ENCODE peak calls at places on chromosomes 6 and 20, in eight cellular contexts. H is progenitor cell of endocrine pancreas, Q is vagina, M is tibial artery, S is endothelial cell, I is sigmoid colon, Y is GM13976, V is cardiac fibroblast. K is an unnamed sample.

GRCh38 chr6:23446394-23447001 is 679.5 kb upstream of the NRSN1 start:
- DNase-seq in H (no peak), Q (no peak), M (no peak), S (peak; percentile 4), I (no peak), Y (no peak), V (peak; percentile 63), K (peak; percentile 47)

GRCh38 chr20:15863735-15864134 is 709.5 kb downstream of the KIF16B start:
- DNase-seq in H (no peak), Q (no peak), M (no peak), S (no peak), I (no peak), Y (no peak), V (no peak), K (no peak)

GRCh38 chr20:21286775-21287174 is 16.4 kb upstream of the XRN2 start:
- DNase-seq in H (no peak), Q (no peak), M (no peak), S (no peak), I (no peak), Y (no peak), V (no peak), K (no peak)

GRCh38 chr20:53582574-53583351 is 10.9 kb downstream of the ZNF217 start:
- DNase-seq in H (no peak), Q (peak; percentile 55), M (no peak), S (no peak), I (peak; percentile 79), Y (no peak), V (peak; percentile 94), K (peak; percentile 98)

GRCh38 chr6:131136021-131136847 is 967 bp downstream of the AKAP7 start:
- DNase-seq in H (no peak), Q (no peak), M (no peak), S (no peak), I (no peak), Y (peak; percentile 25), V (peak; percentile 67), K (peak; percentile 50)

GRCh38 chr20:23305098-23305497 is 45.5 kb upstream of the NXT1 start:
- DNase-seq in H (no peak), Q (no peak), M (no peak), S (no peak), I (peak; percentile 69), Y (no peak), V (peak; percentile 84), K (no peak)

GRCh38 chr20:19427480-19427879 is 215.0 kb downstream of the SLC24A3 start:
- DNase-seq in H (no peak), Q (no peak), M (no peak), S (no peak), I (no peak), Y (no peak), V (no peak), K (no peak)

GRCh38 chr6:143260857-143261256 is 189.6 kb downstream of the ADAT2 start:
- DNase-seq in H (no peak), Q (no peak), M (no peak), S (no peak), I (no peak), Y (no peak), V (no peak), K (no peak)

DNA sequence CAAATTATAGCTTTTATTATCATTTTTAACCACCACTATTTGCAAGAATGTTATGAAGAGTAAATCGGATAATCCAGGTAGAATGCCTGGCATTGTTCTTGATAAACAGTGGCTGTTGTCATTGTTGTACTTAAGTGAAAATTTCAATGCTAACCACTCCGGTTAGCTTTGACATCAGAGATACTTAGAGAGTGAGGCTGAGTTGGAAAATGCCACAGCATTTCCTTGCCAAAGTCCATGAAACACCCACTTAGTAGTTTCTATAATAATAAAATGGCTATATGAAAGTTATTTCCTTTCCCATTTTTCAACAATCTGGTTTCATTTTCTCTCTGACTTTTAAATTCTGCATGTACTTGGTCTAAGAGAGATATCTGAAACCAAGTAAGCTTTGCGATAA is 132.0 kb downstream of the CDK19 start:
- DNase-seq in H (no peak), Q (no peak), M (no peak), S (no peak), I (no peak), Y (no peak), V (no peak), K (no peak)
- TF ChIP-seq CTCF in H (no peak), Q (no peak), M (no peak), S (no peak), I (no peak), Y (no peak), V (no peak), K (no peak)

GRCh38 chr20:44959896-44960852 is at the start of gene TOMM34:
- DNase-seq in H (peak; percentile 87), Q (no peak), M (peak; percentile 97), S (peak; percentile 94), I (peak; percentile 97), Y (peak; percentile 97), V (peak; percentile 91), K (peak; percentile 94)

GRCh38 chr20:44961868-44962267 is 1.7 kb upstream of the TOMM34 start:
- DNase-seq in H (no peak), Q (no peak), M (no peak), S (no peak), I (no peak), Y (no peak), V (no peak), K (no peak)

GRCh38 chr20:44958276-44958675 is 1.9 kb downstream of the TOMM34 start:
- DNase-seq in H (no peak), Q (no peak), M (no peak), S (no peak), I (no peak), Y (no peak), V (no peak), K (no peak)

GRCh38 chr20:44961024-44961866 is 1.0 kb upstream of the TOMM34 start:
- DNase-seq in H (no peak), Q (no peak), M (no peak), S (no peak), I (no peak), Y (no peak), V (no peak), K (no peak)

DNA sequence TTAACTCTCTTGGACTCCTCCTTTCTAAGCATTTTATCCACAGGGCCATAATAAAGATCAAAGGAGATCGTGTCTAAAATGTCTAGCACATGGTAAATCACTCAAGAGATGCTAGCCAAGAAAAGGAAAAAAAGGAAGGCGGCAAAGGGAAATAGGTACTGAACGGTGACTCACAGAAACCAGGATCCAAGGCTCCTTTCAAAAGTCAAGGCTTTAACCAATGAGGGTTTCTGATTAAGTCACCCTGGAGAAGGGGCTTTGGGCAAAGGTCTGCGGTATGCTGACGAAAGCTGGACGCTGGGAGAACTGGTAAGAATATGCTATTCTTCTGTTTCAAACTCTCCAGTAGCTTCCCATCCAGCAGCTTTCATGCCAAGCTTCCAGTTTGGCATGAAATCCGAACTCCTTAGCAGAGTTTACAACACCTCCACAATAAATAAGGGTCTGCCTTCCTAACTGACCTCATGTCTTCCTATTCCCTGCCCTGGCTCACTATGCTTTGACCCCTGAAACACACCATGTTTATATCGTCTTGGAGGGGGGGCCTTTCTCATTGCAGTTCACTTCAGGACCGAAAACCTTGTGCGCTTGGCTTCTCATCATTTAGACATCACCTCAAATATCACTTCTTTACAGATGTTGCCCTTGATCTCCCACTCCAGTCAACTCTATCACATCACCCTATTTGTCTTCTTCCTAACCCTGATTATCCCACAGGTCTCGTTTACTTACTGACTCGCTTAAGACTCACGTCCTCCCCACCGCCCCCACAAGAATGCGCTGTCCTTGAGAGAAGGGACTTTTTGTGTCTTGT is 908 bp downstream of the TOMM34 start:
- DNase-seq in H (no peak), Q (no peak), M (no peak), S (no peak), I (no peak), Y (peak; percentile 48), V (peak; percentile 51), K (peak; percentile 63)
- TF ChIP-seq CTCF in H (no peak), Q (no peak), M (no peak), S (no peak), I (no peak), Y (peak; percentile 3), V (peak; percentile 12), K (no peak)

GRCh38 chr6:134170844-134171243 is 118.4 kb upstream of the SLC2A12 start:
- DNase-seq in H (no peak), Q (no peak), M (no peak), S (no peak), I (peak; percentile 70), Y (no peak), V (peak; percentile 68), K (no peak)

GRCh38 chr6:134171517-134171916 is 119.1 kb upstream of the SLC2A12 start:
- DNase-seq in H (no peak), Q (no peak), M (no peak), S (no peak), I (no peak), Y (no peak), V (peak; percentile 66), K (no peak)

GRCh38 chr6:134168580-134169223 is 116.3 kb upstream of the SLC2A12 start:
- DNase-seq in H (no peak), Q (no peak), M (no peak), S (no peak), I (no peak), Y (no peak), V (peak; percentile 68), K (no peak)

GRCh38 chr6:134172020-134172766 is 119.8 kb upstream of the SLC2A12 start:
- DNase-seq in H (no peak), Q (no peak), M (no peak), S (no peak), I (no peak), Y (no peak), V (peak; percentile 56), K (no peak)

DNA sequence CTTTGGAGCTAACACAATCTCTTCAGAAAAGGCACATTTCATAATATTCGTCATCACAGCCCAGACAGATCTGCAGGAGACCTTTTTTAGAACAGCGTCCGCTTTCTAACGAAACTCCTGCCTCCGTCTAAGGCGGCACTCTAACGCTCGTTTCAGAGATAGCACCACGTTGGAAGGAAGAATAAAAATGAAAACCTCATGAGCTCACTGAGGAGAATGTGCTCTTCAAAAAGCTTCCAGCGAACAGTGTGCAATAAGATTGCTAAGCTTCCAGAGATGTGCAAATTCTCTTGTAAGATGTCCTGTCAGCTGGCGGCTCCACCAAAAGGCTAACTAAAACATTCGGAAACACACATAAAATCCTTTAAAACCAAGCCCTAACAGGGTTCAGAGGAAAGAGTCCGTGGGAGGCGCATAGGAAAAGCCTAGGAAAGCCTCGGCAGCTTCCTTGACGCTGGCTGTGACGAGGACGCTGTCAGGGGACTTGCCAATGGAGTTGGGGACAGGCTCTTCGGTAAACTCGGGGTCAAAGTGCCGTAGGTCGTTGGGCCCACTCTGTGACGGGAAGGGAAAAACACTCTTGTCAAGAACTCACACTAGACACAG is 117.6 kb upstream of the SLC2A12 start:
- DNase-seq in H (no peak), Q (no peak), M (no peak), S (no peak), I (no peak), Y (no peak), V (peak; percentile 67), K (no peak)
- TF ChIP-seq CTCF in H (no peak), Q (no peak), M (no peak), S (no peak), I (no peak), Y (no peak), V (no peak), K (no peak)

GRCh38 chr20:58637466-58638198 is 13.5 kb upstream of the STX16 start:
- DNase-seq in H (no peak), Q (no peak), M (peak; percentile 35), S (no peak), I (peak; percentile 59), Y (no peak), V (no peak), K (no peak)

GRCh38 chr20:58640446-58640845 is 10.6 kb upstream of the STX16 start:
- DNase-seq in H (no peak), Q (no peak), M (no peak), S (no peak), I (peak; percentile 34), Y (no peak), V (peak; percentile 42), K (peak; percentile 50)

GRCh38 chr20:58638467-58639181 is 12.5 kb upstream of the STX16 start:
- DNase-seq in H (no peak), Q (no peak), M (peak; percentile 12), S (no peak), I (peak; percentile 47), Y (no peak), V (no peak), K (no peak)

GRCh38 chr20:58636983-58637421 is 14.1 kb upstream of the STX16 start:
- DNase-seq in H (no peak), Q (no peak), M (peak; percentile 31), S (no peak), I (peak; percentile 56), Y (no peak), V (no peak), K (no peak)

GRCh38 chr20:58639182-58640146 is 11.6 kb upstream of the STX16 start:
- DNase-seq in H (no peak), Q (no peak), M (no peak), S (no peak), I (peak; percentile 53), Y (no peak), V (no peak), K (no peak)
- TF ChIP-seq CTCF in H (no peak), Q (no peak), M (no peak), S (no peak), I (no peak), Y (no peak), V (no peak), K (no peak)